ENCODE peak calls at places on chromosomes 13 and 19, in five cellular contexts. Q is AG04450, J is RWPE2, I is RWPE1, V is heart right ventricle. E is an unnamed sample.

GRCh38 chr13:29577135-29578051 is 18.1 kb downstream of the SLC7A1 start:
- DNase-seq in I (no peak), V (peak), Q (no peak), J (no peak), E (no peak)

GRCh38 chr13:23344923-23345322 is 88.6 kb downstream of the SACS start:
- DNase-seq in I (no peak), V (no peak), J (no peak), Q (no peak), E (no peak)

GRCh38 chr19:1284979-1285736 is 515 bp upstream of the EFNA2 start:
- DNase-seq in I (no peak), Q (no peak), J (no peak), V (no peak), E (no peak)

GRCh38 chr19:35641515-35642151 is at the start of gene ETV2:
- DNase-seq in Q (no peak), V (peak), J (no peak), I (no peak), E (peak)

GRCh38 chr13:44198826-44199225 is 174.8 kb upstream of the SERP2 start:
- DNase-seq in J (no peak), Q (no peak), I (no peak), V (no peak), E (no peak)

GRCh38 chr13:112892759-112893569 is 76.0 kb upstream of the MCF2L start:
- DNase-seq in I (no peak), V (no peak), J (peak), Q (no peak), E (no peak)

GRCh38 chr19:294819-295686 is 3.9 kb upstream of the PLPP2 start:
- DNase-seq in J (peak), V (no peak), I (peak), Q (no peak), E (peak)

GRCh38 chr13:57874530-57874929 is 243.0 kb downstream of the PCDH17 start:
- DNase-seq in V (no peak), J (no peak), Q (no peak), I (no peak), E (no peak)

GRCh38 chr13:71831716-71832115 is 35.3 kb downstream of the DACH1 start:
- DNase-seq in Q (no peak), V (no peak), J (no peak), I (no peak), E (no peak)

GRCh38 chr13:48761256-48761655 is 107.5 kb downstream of the CYSLTR2 start:
- DNase-seq in V (no peak), J (no peak), Q (no peak), I (no peak), E (no peak)

GRCh38 chr13:20940083-20940482 is 37.5 kb upstream of the XPO4 start:
- DNase-seq in Q (peak), V (no peak), I (no peak), J (no peak), E (no peak)

GRCh38 chr13:79654520-79654919 is 173.6 kb downstream of the NDFIP2 start:
- DNase-seq in I (no peak), V (no peak), J (no peak), Q (no peak), E (no peak)

GRCh38 chr13:72561791-72562190 is 165.6 kb downstream of the MZT1 start:
- DNase-seq in I (no peak), V (no peak), Q (no peak), J (no peak), E (no peak)

GRCh38 chr13:110911880-110912279 is 3.0 kb downstream of the ANKRD10 start:
- DNase-seq in V (no peak), I (peak), Q (no peak), J (no peak), E (no peak)

GRCh38 chr19:15022752-15023151 is 26.5 kb upstream of the CASP14 start:
- DNase-seq in V (no peak), Q (no peak), I (no peak), J (no peak), E (no peak)

GRCh38 chr13:55229906-55230569 is 1910.7 kb upstream of the PRR20A start:
- DNase-seq in V (no peak), J (no peak), Q (no peak), I (no peak), E (no peak)

GRCh38 chr13:76741624-76742023 is 144.6 kb downstream of the KCTD12 start:
- DNase-seq in I (no peak), V (no peak), J (no peak), Q (no peak), E (no peak)

GRCh38 chr13:37313383-37313782 is 207.9 kb upstream of the CSNK1A1L start:
- DNase-seq in I (peak), J (no peak), V (no peak), Q (peak), E (no peak)

GRCh38 chr19:41302624-41303351 is 7.2 kb upstream of the CCDC97 start:
- DNase-seq in Q (no peak), J (no peak), V (no peak), I (no peak), E (no peak)

GRCh38 chr19:35542209-35542608 is 3.2 kb upstream of the TMEM147 start:
- DNase-seq in Q (no peak), I (no peak), J (no peak), V (no peak), E (no peak)

GRCh38 chr13:75760182-75760981 is 124.3 kb downstream of the LMO7 start:
- DNase-seq in V (no peak), I (peak), Q (no peak), J (no peak), E (no peak)

GRCh38 chr19:3413796-3414327 is 47.5 kb downstream of the NFIC start:
- DNase-seq in I (no peak), J (no peak), Q (no peak), V (no peak), E (peak)

GRCh38 chr19:2282062-2282861 is at the start of gene PEAK3:
- DNase-seq in I (no peak), J (peak), V (peak), Q (no peak), E (no peak)

GRCh38 chr19:32232449-32232848 is 113.0 kb upstream of the ZNF507 start:
- DNase-seq in Q (no peak), I (no peak), V (no peak), J (no peak), E (no peak)

GRCh38 chr13:51277943-51278342 is 55.7 kb downstream of the FAM124A start:
- DNase-seq in I (no peak), J (no peak), V (no peak), Q (no peak), E (no peak)

GRCh38 chr19:17579523-17580244 is 24.2 kb downstream of the COLGALT1 start:
- DNase-seq in I (peak), J (peak), V (peak), Q (no peak), E (peak)

GRCh38 chr19:9796113-9796773 is 22.6 kb downstream of the FBXL12 start:
- DNase-seq in I (peak), V (peak), J (no peak), Q (peak), E (peak)

GRCh38 chr19:9793051-9793591 is 24.6 kb upstream of the ZNF846 start:
- DNase-seq in V (peak), J (no peak), I (no peak), Q (no peak), E (peak)

GRCh38 chr19:9789066-9789465 is 20.5 kb upstream of the ZNF846 start:
- DNase-seq in Q (no peak), I (no peak), V (no peak), J (no peak), E (no peak)

GRCh38 chr19:9791552-9792181 is 23.1 kb upstream of the ZNF846 start:
- DNase-seq in Q (peak), V (peak), I (peak), J (peak), E (peak)

GRCh38 chr19:9792191-9793050 is 23.9 kb upstream of the ZNF846 start:
- DNase-seq in Q (peak), J (peak), I (peak), V (peak), E (peak)
- H3K27ac ChIP-seq in Q (peak), J (peak), I (peak), V (peak), E (peak)

GRCh38 chr19:48182434-48182833 is 12.0 kb downstream of the ZSWIM9 start:
- DNase-seq in V (no peak), J (no peak), I (no peak), Q (no peak), E (no peak)
- TF ChIP-seq CTCF in V (no peak), J (no peak), I (no peak), Q (no peak), E (peak)

GRCh38 chr13:26324867-26325266 is 70.9 kb downstream of the CDK8 start:
- DNase-seq in I (no peak), J (no peak), V (no peak), Q (no peak), E (no peak)

GRCh38 chr13:26325876-26326275 is 71.9 kb downstream of the CDK8 start:
- DNase-seq in I (no peak), J (no peak), V (no peak), Q (no peak), E (no peak)

GRCh38 chr13:26328326-26328725 is 74.4 kb downstream of the CDK8 start:
- DNase-seq in Q (no peak), J (no peak), I (no peak), V (no peak), E (no peak)

GRCh38 chr13:26327905-26328304 is 74.0 kb downstream of the CDK8 start:
- DNase-seq in I (no peak), V (no peak), Q (no peak), J (no peak), E (no peak)

GRCh38 chr13:26326562-26326961 is 72.6 kb downstream of the CDK8 start:
- DNase-seq in I (no peak), V (no peak), J (no peak), Q (no peak), E (no peak)
- H3K27ac ChIP-seq in I (no peak), V (peak), J (no peak), Q (no peak), E (no peak)

DNA sequence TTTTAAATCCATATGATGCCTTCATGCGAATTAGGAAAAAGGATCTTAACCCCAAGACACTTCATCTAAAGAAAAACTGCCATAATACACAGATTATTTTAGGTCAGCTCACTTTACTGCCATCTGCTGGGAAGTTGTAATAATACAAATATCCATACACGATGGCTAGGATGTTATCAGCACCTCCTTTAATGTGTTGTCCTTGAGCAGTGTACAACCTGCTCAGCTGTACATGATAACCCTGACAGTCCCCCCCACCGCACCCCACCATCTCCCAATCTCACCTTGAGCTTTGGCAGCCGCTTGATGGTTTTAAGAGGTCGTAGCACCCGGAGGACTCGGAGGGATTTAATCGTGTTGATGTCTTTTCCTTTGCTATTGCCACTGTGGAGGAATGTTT is 112.2 kb downstream of the IER2 start:
- DNase-seq in Q (no peak), I (peak), V (no peak), J (no peak), E (peak)
- TF ChIP-seq CTCF in Q (peak), I (peak), V (no peak), J (peak), E (peak)

DNA sequence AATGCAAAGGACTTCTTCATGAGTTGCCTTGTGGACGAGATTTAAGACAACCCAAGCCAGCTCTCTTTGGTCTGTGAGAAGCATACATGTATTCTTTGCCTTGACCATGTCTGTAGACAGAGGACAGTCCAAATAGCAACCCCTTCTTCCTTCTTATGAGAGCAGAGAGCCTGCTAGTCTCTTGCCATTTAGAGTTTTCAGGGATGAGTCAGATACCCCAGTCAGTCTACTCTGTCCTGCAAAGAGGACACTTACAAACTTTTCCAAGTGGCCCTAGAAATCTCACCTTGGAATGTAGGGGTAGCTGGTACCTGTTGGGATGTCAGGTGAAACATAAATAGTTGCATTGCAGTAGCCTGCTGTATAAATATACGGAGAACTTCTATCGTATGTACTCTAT is 36.7 kb downstream of the DNAJC3 start:
- DNase-seq in Q (no peak), V (no peak), J (no peak), I (no peak), E (no peak)
- H3K27ac ChIP-seq in Q (no peak), V (no peak), J (peak), I (no peak), E (no peak)